ENCODE peak calls at places on chromosomes 5 and 9, in ten cellular contexts. A, H, O, F, P, C, V, R, G and T are unnamed samples. For H3K36me3, the result is how much of the 10 kb centered on the place peaks cover.

GRCh38 chr5:112738180-112738560 is 485 bp downstream of the APC start:
- DNase-seq in P (no peak), C (no peak), A (no peak), F (no peak), G (no peak), H (no peak), R (peak), O (no peak), V (no peak), T (no peak)

GRCh38 chr9:1208185-1208584 is 158.0 kb downstream of the DMRT2 start:
- DNase-seq in R (peak), A (no peak), G (no peak), F (no peak), V (no peak), P (no peak), C (no peak), O (peak), H (no peak), T (no peak)

GRCh38 chr5:159410480-159410879 is 80.2 kb upstream of the IL12B start:
- DNase-seq in F (no peak), C (no peak), A (no peak), G (no peak), P (no peak), H (no peak), V (no peak), O (no peak), R (no peak), T (no peak)

GRCh38 chr5:89277791-89278190 is 394.8 kb upstream of the MEF2C start:
- DNase-seq in R (no peak), P (no peak), A (no peak), H (no peak), G (no peak), C (no peak), F (no peak), V (no peak), O (peak), T (no peak)

GRCh38 chr9:80954521-80954920 is 734.8 kb downstream of the TLE1 start:
- DNase-seq in H (no peak), V (no peak), C (no peak), F (no peak), A (no peak), P (no peak), G (no peak), R (peak), O (no peak), T (no peak)

GRCh38 chr5:79181419-79182022 is 54.4 kb upstream of the JMY start:
- DNase-seq in G (no peak), P (no peak), H (no peak), C (no peak), A (no peak), O (peak), R (no peak), F (peak), V (no peak), T (no peak)

GRCh38 chr5:134122530-134122929 is 8.0 kb downstream of the TCF7 start:
- DNase-seq in P (no peak), H (no peak), C (peak), O (no peak), F (no peak), G (no peak), A (no peak), R (no peak), V (no peak), T (no peak)

GRCh38 chr5:139388198-139388821 is 1.4 kb downstream of the MZB1 start:
- DNase-seq in F (peak), O (no peak), G (no peak), A (peak), H (no peak), C (peak), P (no peak), V (peak), R (no peak), T (peak)

GRCh38 chr5:140261403-140262171 is 41.3 kb downstream of the PFDN1 start:
- DNase-seq in G (peak), H (peak), P (peak), C (peak), O (peak), R (peak), F (peak), A (peak), V (no peak), T (peak)

GRCh38 chr5:181198106-181198685 is 6.8 kb downstream of the TRIM7 start:
- DNase-seq in G (no peak), O (no peak), H (no peak), A (no peak), P (no peak), C (no peak), F (no peak), R (no peak), V (no peak), T (no peak)

GRCh38 chr5:119333421-119333851 is 22.4 kb upstream of the TNFAIP8 start:
- DNase-seq in G (no peak), V (no peak), F (no peak), O (peak), A (no peak), P (no peak), H (no peak), R (no peak), C (no peak), T (no peak)

GRCh38 chr5:11909471-11909870 is 5.2 kb upstream of the CTNND2 start:
- DNase-seq in O (no peak), G (no peak), V (no peak), P (no peak), H (no peak), A (no peak), F (no peak), R (no peak), C (no peak), T (no peak)

GRCh38 chr5:80960531-80961375 is 590 bp downstream of the RASGRF2 start:
- DNase-seq in P (peak), H (peak), C (peak), O (no peak), G (no peak), F (peak), V (peak), R (no peak), A (peak), T (peak)

GRCh38 chr5:95838001-95838520 is 15.5 kb upstream of the GLRX start:
- DNase-seq in P (no peak), O (no peak), A (peak), F (no peak), R (no peak), G (no peak), V (no peak), H (no peak), C (no peak), T (no peak)

GRCh38 chr9:109179801-109180523 is 12.9 kb upstream of the FRRS1L start:
- DNase-seq in V (no peak), F (no peak), H (no peak), R (no peak), A (peak), O (no peak), P (peak), C (no peak), G (no peak), T (no peak)

GRCh38 chr9:16417749-16418148 is 452.7 kb downstream of the BNC2 start:
- DNase-seq in F (no peak), R (peak), P (no peak), C (no peak), A (no peak), G (no peak), V (no peak), O (no peak), H (no peak), T (no peak)

GRCh38 chr9:75390951-75391350 is 302.6 kb downstream of the OSTF1 start:
- DNase-seq in R (no peak), G (no peak), V (no peak), F (no peak), A (no peak), H (no peak), P (no peak), C (no peak), O (no peak), T (no peak)

GRCh38 chr5:81517462-81517861 is 123.5 kb upstream of the ACOT12 start:
- DNase-seq in A (no peak), C (no peak), R (no peak), P (no peak), H (no peak), G (no peak), V (no peak), O (peak), F (no peak), T (no peak)

GRCh38 chr9:88322906-88323566 is 65.2 kb upstream of the SPIN1 start:
- DNase-seq in C (peak), H (no peak), F (no peak), O (no peak), R (peak), G (no peak), A (no peak), V (peak), P (no peak), T (no peak)

GRCh38 chr9:130304141-130304540 is 38.6 kb downstream of the HMCN2 start:
- DNase-seq in O (no peak), F (no peak), G (no peak), H (no peak), P (no peak), C (no peak), V (no peak), R (no peak), A (no peak), T (no peak)

GRCh38 chr5:134989291-134989830 is 21.7 kb downstream of the CATSPER3 start:
- DNase-seq in V (no peak), G (no peak), C (no peak), H (no peak), R (peak), P (no peak), F (no peak), A (no peak), O (no peak), T (no peak)

GRCh38 chr5:172630961-172631360 is 10.1 kb upstream of the NEURL1B start:
- DNase-seq in P (no peak), F (no peak), G (no peak), C (no peak), R (no peak), A (no peak), H (no peak), V (peak), O (no peak), T (no peak)

DNA sequence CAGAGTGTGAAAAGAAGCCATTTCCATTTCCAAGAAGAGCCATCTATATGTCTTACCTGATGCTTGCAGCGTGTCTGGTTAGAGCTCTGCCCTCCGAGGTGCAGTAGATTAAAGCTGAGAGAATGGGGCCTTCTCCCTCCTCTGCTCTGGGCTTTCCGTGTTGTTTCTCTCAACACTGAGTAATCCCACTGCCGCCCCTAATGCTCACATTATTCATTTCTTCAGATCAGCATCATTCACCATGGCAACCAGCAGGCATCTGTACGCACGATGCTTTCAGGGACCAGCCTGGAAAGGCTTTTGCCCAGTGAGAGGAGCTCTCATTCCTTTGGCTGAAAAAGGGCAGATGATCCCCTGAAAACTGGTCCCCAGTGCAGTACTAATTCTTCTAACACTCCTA is 79.6 kb downstream of the CYFIP2 start:
- DNase-seq in O (no peak), C (no peak), A (no peak), F (no peak), H (no peak), V (no peak), R (no peak), P (no peak), G (no peak), T (no peak)
- H3K36me3 ChIP-seq in O (under half), C (under half), A (under half), F (under half), H (under half), V (under half), R (under half), P (under half), G (under half), T (under half)

GRCh38 chr9:92191801-92192200 is 76.6 kb upstream of the SPTLC1 start:
- DNase-seq in P (no peak), C (no peak), H (no peak), O (peak), G (no peak), F (no peak), A (no peak), V (no peak), R (no peak), T (no peak)

GRCh38 chr9:92190536-92190790 is 75.2 kb upstream of the SPTLC1 start:
- DNase-seq in O (no peak), G (no peak), R (no peak), F (no peak), A (no peak), P (no peak), V (no peak), H (no peak), C (no peak), T (no peak)

GRCh38 chr9:92196909-92197308 is 81.7 kb upstream of the SPTLC1 start:
- DNase-seq in F (no peak), G (no peak), H (no peak), O (peak), C (no peak), P (no peak), R (peak), A (no peak), V (no peak), T (no peak)

GRCh38 chr9:92196400-92196799 is 81.2 kb upstream of the SPTLC1 start:
- DNase-seq in V (no peak), A (no peak), G (no peak), O (no peak), F (no peak), P (no peak), H (no peak), R (no peak), C (no peak), T (no peak)
- H3K36me3 ChIP-seq in V (under half), A (under half), G (under half), O (under half), F (under half), P (under half), H (under half), R (under half), C (under half), T (under half)

GRCh38 chr5:34923694-34924461 is 5.5 kb upstream of the DNAJC21 start:
- DNase-seq in C (peak), V (no peak), F (no peak), H (no peak), A (no peak), R (peak), G (peak), P (no peak), O (peak), T (no peak)
- H3K36me3 ChIP-seq in C (under half), V (under half), F (half or more), H (under half), A (half or more), R (under half), G (under half), P (under half), O (under half), T (under half)

DNA sequence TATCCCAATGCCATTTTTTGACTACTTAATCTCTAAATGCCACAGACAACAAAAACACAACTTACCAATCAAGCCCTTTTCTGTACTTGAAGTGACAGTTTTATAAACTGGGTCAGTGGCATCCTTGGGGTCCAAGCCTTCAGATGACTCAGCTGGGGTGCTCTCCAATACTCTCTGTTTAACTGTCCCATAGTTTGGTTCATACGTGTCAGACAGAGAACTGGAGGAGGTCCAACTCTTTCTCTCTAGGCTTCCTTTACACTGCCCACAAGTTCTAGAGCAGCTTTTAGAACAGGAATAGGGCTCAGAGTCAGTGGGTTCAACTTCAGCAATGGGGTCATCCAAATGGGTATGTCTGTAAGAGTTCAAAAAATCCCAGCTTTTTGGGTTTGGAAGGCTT is 166.9 kb downstream of the CDC42SE2 start:
- DNase-seq in C (no peak), V (no peak), P (no peak), F (no peak), A (no peak), H (no peak), G (no peak), O (no peak), R (peak), T (no peak)
- H3K36me3 ChIP-seq in C (under half), V (under half), P (under half), F (under half), A (half or more), H (under half), G (under half), O (under half), R (under half), T (under half)